ENCODE peak calls at places on chromosome 11, in six cellular contexts. B, Q, N, R, E and Z are unnamed samples.
A peak's percentile ranks its signal among the peaks of the same experiment; 100 is the strongest.

GRCh38 chr11:1293619-1294015 is 15.8 kb downstream of the TOLLIP start:
- DNase-seq in Q (peak; percentile 73), B (no peak), N (no peak), E (no peak), R (peak; percentile 14), Z (no peak)

GRCh38 chr11:304915-305833 is 2.4 kb upstream of the IFITM2 start:
- DNase-seq in B (no peak), N (no peak), E (peak; percentile 25), R (peak; percentile 87), Q (peak; percentile 82), Z (peak; percentile 59)

GRCh38 chr11:113147249-113147648 is 167.1 kb upstream of the TTC12 start:
- DNase-seq in R (no peak), B (no peak), N (no peak), Q (no peak), E (no peak), Z (no peak)

GRCh38 chr11:127411283-127411682 is 410.7 kb upstream of the KIRREL3 start:
- DNase-seq in R (no peak), N (no peak), Q (no peak), E (no peak), B (no peak), Z (no peak)

GRCh38 chr11:7666292-7666866 is 6.9 kb downstream of the CYB5R2 start:
- DNase-seq in E (no peak), N (no peak), Q (no peak), R (no peak), B (no peak), Z (no peak)

GRCh38 chr11:2468363-2469240 is 23.8 kb downstream of the KCNQ1 start:
- DNase-seq in R (no peak), E (no peak), N (no peak), B (no peak), Q (no peak), Z (no peak)

GRCh38 chr11:94449437-94449836 is 44.2 kb downstream of the MRE11 start:
- DNase-seq in R (peak; percentile 92), Q (no peak), B (peak; percentile 26), N (no peak), E (peak; percentile 94), Z (peak; percentile 55)

GRCh38 chr11:68468217-68468828 is 7.8 kb downstream of the PPP6R3 start:
- DNase-seq in B (no peak), N (no peak), Q (no peak), E (no peak), R (no peak), Z (no peak)

GRCh38 chr11:31711137-31711536 is 100.0 kb downstream of the PAX6 start:
- DNase-seq in B (no peak), Q (no peak), N (no peak), R (no peak), E (peak; percentile 39), Z (no peak)

GRCh38 chr11:86874314-86875056 is 74.1 kb downstream of the PRSS23 start:
- DNase-seq in Q (no peak), B (no peak), N (no peak), R (peak; percentile 41), E (no peak), Z (peak; percentile 49)

GRCh38 chr11:46675288-46675851 is 25.0 kb downstream of the ARHGAP1 start:
- DNase-seq in Q (no peak), N (no peak), R (peak; percentile 92), E (peak; percentile 64), B (peak; percentile 26), Z (no peak)

GRCh38 chr11:10308208-10308954 is 3.5 kb downstream of the ADM start:
- DNase-seq in N (no peak), R (peak; percentile 49), Q (no peak), E (no peak), B (no peak), Z (no peak)
- H3K27me3 ChIP-seq in N (no peaks in the 10 kb centered on the region), R (no peaks in the 10 kb centered on the region), Q (no peaks in the 10 kb centered on the region), E (no peaks in the 10 kb centered on the region), B (no peaks in the 10 kb centered on the region), Z (no peaks in the 10 kb centered on the region)

GRCh38 chr11:13043912-13044628 is 35.0 kb downstream of the RASSF10 start:
- DNase-seq in E (no peak), R (no peak), N (no peak), Q (no peak), B (no peak), Z (no peak)
- H3K27me3 ChIP-seq in E (no peaks in the 10 kb centered on the region), R (peaks cover 12% of the 10 kb centered on the region), N (no peaks in the 10 kb centered on the region), Q (peaks cover 16% of the 10 kb centered on the region), B (peaks cover 10% of the 10 kb centered on the region), Z (peaks cover 11% of the 10 kb centered on the region)

GRCh38 chr11:104795511-104796213 is 102.6 kb downstream of the CASP12 start:
- DNase-seq in R (no peak), B (no peak), Q (no peak), E (no peak), N (no peak), Z (no peak)
- H3K27me3 ChIP-seq in R (no peaks in the 10 kb centered on the region), B (no peaks in the 10 kb centered on the region), Q (no peaks in the 10 kb centered on the region), E (no peaks in the 10 kb centered on the region), N (no peaks in the 10 kb centered on the region), Z (no peaks in the 10 kb centered on the region)

GRCh38 chr11:5117588-5117987 is 20.6 kb downstream of the OR52A5 start:
- DNase-seq in B (no peak), Q (no peak), E (no peak), R (no peak), N (no peak), Z (no peak)

GRCh38 chr11:5118893-5119292 is 19.3 kb downstream of the OR52A5 start:
- DNase-seq in E (no peak), Q (no peak), B (no peak), R (no peak), N (no peak), Z (no peak)

GRCh38 chr11:5115339-5115738 is 22.8 kb downstream of the OR52A5 start:
- DNase-seq in E (no peak), Q (no peak), N (no peak), B (no peak), R (no peak), Z (no peak)
- H3K27me3 ChIP-seq in E (no peaks in the 10 kb centered on the region), Q (no peaks in the 10 kb centered on the region), N (no peaks in the 10 kb centered on the region), B (no peaks in the 10 kb centered on the region), R (no peaks in the 10 kb centered on the region), Z (no peaks in the 10 kb centered on the region)

GRCh38 chr11:118260353-118260752 is 3.7 kb downstream of the MPZL2 start:
- DNase-seq in E (no peak), N (no peak), Q (no peak), R (no peak), B (no peak), Z (no peak)
- H3K27me3 ChIP-seq in E (no peaks in the 10 kb centered on the region), N (no peaks in the 10 kb centered on the region), Q (peaks cover 16% of the 10 kb centered on the region), R (peaks cover 29% of the 10 kb centered on the region), B (peaks cover 21% of the 10 kb centered on the region), Z (peaks cover 24% of the 10 kb centered on the region)